ENCODE peak calls at places on chromosomes 11 and 22, in seven cellular contexts. A is A549; G is adipocyte; N is effector memory CD4-positive, alpha-beta T cell; P is IMR-90; D is stomach; O is epithelial cell of esophagus. X is an unnamed sample.

GRCh38 chr11:110199184-110199981 is 97.0 kb downstream of the RDX start:
- DNase-seq in N (no peak), D (no peak), G (peak), P (peak), O (peak), A (no peak), X (no peak)

GRCh38 chr11:70301191-70301590 is 30.7 kb downstream of the PPFIA1 start:
- DNase-seq in N (no peak), D (no peak), P (no peak), A (no peak), O (no peak), G (no peak), X (no peak)

GRCh38 chr11:106101370-106101769 is 23.9 kb downstream of the AASDHPPT start:
- DNase-seq in G (no peak), D (no peak), O (no peak), A (no peak), P (no peak), N (no peak), X (no peak)

GRCh38 chr22:21009638-21010425 is 5.1 kb upstream of the P2RX6 start:
- DNase-seq in D (peak), O (peak), G (peak), P (peak), A (peak), N (no peak), X (peak)

GRCh38 chr22:17634696-17635095 is 3.9 kb upstream of the BCL2L13 start:
- DNase-seq in N (no peak), G (no peak), O (peak), P (no peak), A (no peak), D (no peak), X (no peak)

GRCh38 chr22:30221121-30221992 is 25.2 kb downstream of the LIF start:
- DNase-seq in D (no peak), A (no peak), P (no peak), G (no peak), O (no peak), N (peak), X (peak)

GRCh38 chr11:60925685-60926267 is 1.5 kb downstream of the TMEM132A start:
- DNase-seq in O (peak), N (no peak), G (peak), A (peak), D (no peak), P (peak), X (no peak)

GRCh38 chr22:48370508-48371325 is 1457.0 kb downstream of the BRD1 start:
- DNase-seq in A (peak), G (no peak), P (no peak), O (no peak), N (no peak), D (no peak), X (no peak)

GRCh38 chr11:128928400-128928799 is 14.3 kb downstream of the TP53AIP1 start:
- DNase-seq in G (no peak), O (no peak), D (no peak), N (no peak), A (no peak), P (peak), X (peak)

DNA sequence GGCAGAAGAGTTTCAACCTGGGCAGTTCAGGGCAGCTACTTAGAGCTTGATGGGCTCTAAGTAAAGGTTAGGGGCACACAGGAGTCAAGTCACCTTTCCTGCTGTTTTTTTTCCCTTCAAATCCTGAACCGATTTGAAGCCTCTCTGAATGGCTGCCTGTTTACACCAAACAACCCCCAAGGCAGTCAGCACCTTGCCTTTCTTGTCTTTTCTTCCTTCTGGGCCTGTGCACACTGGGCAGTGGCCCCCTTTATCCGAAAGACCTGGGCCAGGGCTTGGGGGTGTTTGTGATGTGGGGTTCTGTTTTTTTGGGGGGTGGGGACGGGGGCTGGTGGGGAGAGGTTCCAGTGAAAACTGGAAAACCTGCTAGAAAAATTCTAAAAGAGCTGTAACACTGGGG is 4.3 kb downstream of the RSPH14 start:
- DNase-seq in O (no peak), N (no peak), P (no peak), D (no peak), A (no peak), G (no peak), X (no peak)
- H3K4me3 ChIP-seq in O (no peak), N (no peak), P (no peak), D (no peak), A (no peak), G (no peak), X (peak)

DNA sequence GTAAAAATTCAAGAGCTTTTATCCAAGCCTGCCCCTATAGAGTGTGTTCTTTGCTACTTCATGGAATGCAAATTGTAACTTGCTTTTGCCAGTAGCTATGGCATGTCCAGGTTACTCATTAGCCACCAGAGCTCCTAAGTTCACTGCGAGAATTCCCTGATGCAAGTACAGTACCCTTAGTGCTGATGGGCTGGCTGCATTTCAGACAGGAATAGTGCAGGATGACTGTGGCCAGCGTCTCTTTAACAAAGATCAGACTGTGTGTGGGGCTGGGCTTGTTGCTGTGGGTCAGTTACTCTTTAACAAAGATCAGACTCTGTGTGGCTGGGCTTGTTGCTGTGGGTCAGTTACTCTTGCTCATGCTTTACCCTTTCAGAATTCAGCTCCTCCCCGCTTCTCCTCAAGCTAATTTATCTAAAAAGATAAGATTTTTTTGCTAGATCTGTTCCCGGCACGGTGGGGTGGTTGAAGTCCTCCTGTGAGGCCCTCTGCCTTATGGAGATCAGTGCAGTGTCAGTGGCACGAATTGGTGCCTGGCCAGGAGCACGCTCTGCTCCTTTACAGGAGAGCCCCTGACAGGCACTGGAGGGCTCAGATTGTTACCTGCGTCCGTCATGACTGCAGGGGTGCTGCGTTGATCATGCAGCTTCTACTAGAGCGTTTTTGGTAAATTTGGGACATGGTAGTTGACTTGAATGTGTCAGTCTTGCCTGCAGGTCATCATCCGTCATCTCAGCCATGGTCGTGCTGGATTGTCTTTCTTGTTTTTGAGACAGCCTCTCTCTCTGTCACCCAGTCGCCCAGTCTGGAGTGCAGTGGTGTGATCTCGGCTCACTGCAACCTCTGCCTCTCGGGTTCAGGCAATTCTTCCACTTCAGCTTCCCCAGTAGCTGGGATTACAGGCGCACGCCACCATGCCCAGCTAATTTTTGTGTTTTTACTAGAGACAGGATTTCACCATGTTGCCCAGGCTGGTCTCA is 27.0 kb downstream of the AP2A2 start:
- DNase-seq in P (peak), N (no peak), O (no peak), D (peak), G (peak), A (peak), X (no peak)
- H3K4me3 ChIP-seq in P (no peak), N (no peak), O (no peak), D (no peak), G (no peak), A (peak), X (no peak)

GRCh38 chr11:112958670-112959069 is 2.5 kb upstream of the NCAM1 start:
- DNase-seq in D (no peak), P (no peak), O (peak), G (no peak), N (no peak), A (peak), X (no peak)

GRCh38 chr11:112963368-112963955 is 2.2 kb downstream of the NCAM1 start:
- DNase-seq in N (no peak), G (no peak), O (no peak), A (no peak), P (no peak), D (no peak), X (no peak)

GRCh38 chr11:112962854-112963367 is 1.7 kb downstream of the NCAM1 start:
- DNase-seq in A (no peak), O (no peak), D (peak), N (no peak), G (no peak), P (no peak), X (no peak)

GRCh38 chr11:112961146-112961668 is at the start of gene NCAM1:
- DNase-seq in P (peak), A (peak), G (peak), O (peak), D (peak), N (no peak), X (peak)

GRCh38 chr11:112961751-112962747 is 829 bp downstream of the NCAM1 start:
- DNase-seq in A (no peak), N (no peak), G (peak), P (no peak), O (no peak), D (no peak), X (no peak)
- H3K4me3 ChIP-seq in A (peak), N (peak), G (peak), P (peak), O (no peak), D (peak), X (no peak)

DNA sequence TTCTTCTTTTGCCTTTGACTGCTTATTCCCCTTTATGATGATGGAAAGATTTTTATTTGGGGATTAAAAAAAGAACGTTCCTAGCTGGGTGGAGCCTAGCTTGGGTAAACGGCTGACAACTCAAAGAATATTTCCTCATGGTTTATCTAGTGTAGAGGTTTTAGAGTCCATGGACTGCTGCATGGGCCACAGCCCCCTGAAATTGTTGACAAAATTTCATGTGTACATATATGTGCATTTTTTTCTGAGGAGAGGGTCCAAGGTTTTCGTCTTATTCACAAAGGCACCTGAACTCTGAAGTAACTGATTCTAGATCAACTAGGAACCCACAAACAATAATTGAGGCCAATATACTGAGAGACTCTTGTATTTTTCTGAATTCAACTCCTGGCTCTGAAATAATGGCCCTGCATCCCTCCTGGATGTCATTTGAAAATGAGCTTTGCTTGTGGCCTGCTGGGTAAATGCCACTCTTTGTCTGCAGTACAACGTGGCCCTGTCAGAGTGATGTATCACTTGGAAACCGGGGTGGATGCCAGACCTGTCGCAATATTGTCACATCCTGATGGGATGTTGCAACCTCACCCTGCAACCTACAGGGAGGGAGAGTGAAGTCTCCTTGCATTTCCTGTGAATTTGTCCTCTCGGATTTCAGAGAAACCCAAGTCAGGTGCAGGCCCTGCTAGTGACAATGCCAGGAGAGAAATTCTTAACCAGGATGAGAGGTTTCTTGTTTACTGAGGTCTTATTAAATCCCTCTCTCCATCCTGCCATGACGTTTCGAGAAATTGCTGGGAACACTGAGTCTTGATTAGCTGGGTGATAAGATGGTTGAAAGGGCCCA is 33.8 kb downstream of the EHF start:
- DNase-seq in P (peak), N (no peak), O (peak), A (peak), D (peak), G (peak), X (no peak)
- H3K4me3 ChIP-seq in P (no peak), N (no peak), O (no peak), A (peak), D (no peak), G (peak), X (no peak)

GRCh38 chr22:44213489-44214043 is 32.8 kb downstream of the PARVG start:
- DNase-seq in G (no peak), N (no peak), D (no peak), P (no peak), A (no peak), O (no peak), X (no peak)

GRCh38 chr22:44217346-44217745 is 36.6 kb downstream of the PARVG start:
- DNase-seq in A (no peak), D (no peak), O (no peak), P (no peak), G (no peak), N (no peak), X (no peak)

GRCh38 chr22:44214764-44215163 is 34.0 kb downstream of the PARVG start:
- DNase-seq in D (no peak), N (no peak), O (no peak), P (no peak), G (no peak), A (no peak), X (no peak)

GRCh38 chr22:44214187-44214586 is 33.5 kb downstream of the PARVG start:
- DNase-seq in A (no peak), N (no peak), G (no peak), D (no peak), O (no peak), P (no peak), X (no peak)

GRCh38 chr22:44215287-44215686 is 34.6 kb downstream of the PARVG start:
- DNase-seq in O (no peak), N (no peak), D (no peak), A (no peak), G (no peak), P (no peak), X (no peak)
- H3K4me3 ChIP-seq in O (no peak), N (no peak), D (no peak), A (no peak), G (no peak), P (no peak), X (no peak)